ENCODE peak calls at places on chromosome 3, in seven cellular contexts. N is HCT116, X is A549, D is HepG2, K is HL-60, I is Panc1, Z is K562. L is an unnamed sample.

GRCh38 chr3:145807990-145808389 is 353.0 kb downstream of the PLOD2 start:
- DNase-seq in X (no peak), K (no peak), D (no peak), N (no peak), Z (no peak), I (no peak), L (peak; percentile 40)

GRCh38 chr3:111831840-111832239 is 27.2 kb upstream of the PHLDB2 start:
- DNase-seq in X (no peak), D (no peak), Z (no peak), I (no peak), N (no peak), K (no peak), L (no peak)

GRCh38 chr3:134694946-134695543 is 44.2 kb upstream of the KY start:
- DNase-seq in D (no peak), N (no peak), K (no peak), Z (no peak), X (no peak), I (no peak), L (no peak)

GRCh38 chr3:52024765-52025452 is 29.2 kb upstream of the RPL29 start:
- DNase-seq in K (no peak), I (no peak), N (no peak), X (no peak), Z (no peak), D (no peak), L (no peak)

GRCh38 chr3:161310649-161311423 is 60.5 kb downstream of the SPTSSB start:
- DNase-seq in N (no peak), Z (no peak), D (no peak), X (no peak), I (no peak), K (peak; percentile 7), L (no peak)

GRCh38 chr3:147419731-147420360 is 10.7 kb downstream of the ZIC1 start:
- DNase-seq in X (no peak), N (no peak), D (no peak), K (no peak), Z (no peak), I (no peak), L (no peak)

GRCh38 chr3:53250453-53250852 is 5.4 kb downstream of the TKT start:
- DNase-seq in I (no peak), N (no peak), K (no peak), D (no peak), X (no peak), Z (no peak), L (no peak)

GRCh38 chr3:141242722-141243092 is 11.1 kb downstream of the PXYLP1 start:
- DNase-seq in Z (no peak), X (no peak), D (no peak), K (no peak), I (no peak), N (no peak), L (no peak)

GRCh38 chr3:127694467-127695215 is 21.9 kb downstream of the ABTB1 start:
- DNase-seq in K (peak; percentile 67), I (no peak), N (peak; percentile 38), D (peak; percentile 57), Z (no peak), X (peak; percentile 60), L (peak; percentile 71)

GRCh38 chr3:163058190-163058854 is 1561.7 kb downstream of the OTOL1 start:
- DNase-seq in K (no peak), X (no peak), N (no peak), Z (no peak), D (no peak), I (no peak), L (no peak)

GRCh38 chr3:71926242-71926560 is 141.3 kb upstream of the PROK2 start:
- DNase-seq in K (no peak), D (peak; percentile 39), X (peak; percentile 17), I (no peak), Z (peak; percentile 12), N (peak; percentile 65), L (peak; percentile 95)

DNA sequence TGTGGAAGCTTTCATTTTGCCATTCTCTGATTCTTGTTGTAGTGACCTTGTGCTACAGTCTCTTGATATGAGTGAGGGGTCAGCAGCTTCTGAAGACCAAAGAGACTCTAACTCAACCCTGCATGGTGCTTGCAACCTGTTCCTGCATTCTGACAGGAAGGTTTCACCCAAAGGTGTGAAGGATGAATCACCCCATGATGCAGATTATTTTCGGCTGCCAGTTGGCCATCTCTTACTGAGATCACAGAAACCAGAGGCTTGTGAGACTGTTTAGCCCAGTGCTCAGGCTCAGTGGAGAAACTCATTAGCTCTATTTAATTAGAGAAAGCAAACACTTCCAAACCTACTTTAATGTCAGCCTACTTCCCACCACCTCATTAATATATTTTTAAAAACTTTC is 29.2 kb upstream of the TPRG1 start:
- DNase-seq in K (no peak), X (no peak), Z (no peak), D (no peak), I (no peak), N (no peak), L (no peak)
- TF ChIP-seq REST in K (no peak), X (no peak), Z (no peak), D (no peak), I (no peak), N (no peak), L (no peak)

DNA sequence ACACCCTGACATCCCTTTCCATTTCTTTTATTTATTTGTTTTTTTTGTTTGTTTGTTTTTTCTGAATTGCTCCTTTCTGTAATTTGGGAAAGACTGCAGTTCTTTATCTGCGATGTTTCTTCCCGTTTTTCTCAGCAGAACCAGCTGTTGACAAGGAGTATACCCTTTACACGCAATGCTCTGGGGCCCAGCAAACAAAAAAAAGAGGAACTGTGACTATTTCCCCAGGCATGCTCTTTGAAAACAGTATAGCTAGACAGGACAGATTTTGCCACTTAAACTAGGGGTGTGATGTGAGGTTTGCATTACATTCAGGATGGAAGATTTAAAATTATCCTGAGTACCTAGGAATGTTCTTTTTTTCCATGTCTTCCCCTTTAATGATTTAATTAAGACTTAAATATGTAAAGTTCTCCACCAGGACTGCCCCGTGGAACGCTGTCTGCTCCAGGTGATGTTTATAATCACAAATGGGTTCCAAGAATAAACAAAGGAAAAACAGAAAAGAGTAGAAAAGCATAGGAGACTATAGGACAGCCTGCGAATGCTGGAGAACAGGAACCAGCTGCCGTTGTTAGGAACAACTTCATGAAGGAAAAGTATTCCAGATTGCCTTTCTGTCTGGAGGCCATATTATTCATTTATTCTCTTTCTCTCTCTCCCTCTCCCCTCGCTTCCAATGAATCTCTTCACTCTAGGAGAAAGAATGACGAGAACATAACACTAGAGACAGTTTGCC is 43.3 kb downstream of the TGFBR2 start:
- DNase-seq in D (no peak), K (peak; percentile 91), I (no peak), X (no peak), N (no peak), Z (no peak), L (no peak)
- TF ChIP-seq REST in D (no peak), K (no peak), I (no peak), X (no peak), N (no peak), Z (no peak), L (no peak)

GRCh38 chr3:186969607-186970006 is 39.3 kb downstream of the ST6GAL1 start:
- DNase-seq in Z (no peak), N (no peak), I (no peak), K (no peak), X (no peak), D (no peak), L (no peak)

GRCh38 chr3:186966406-186966805 is 36.1 kb downstream of the ST6GAL1 start:
- DNase-seq in K (no peak), D (no peak), I (no peak), X (no peak), N (no peak), Z (no peak), L (no peak)

GRCh38 chr3:186964629-186965028 is 34.3 kb downstream of the ST6GAL1 start:
- DNase-seq in D (no peak), K (no peak), I (no peak), X (no peak), Z (no peak), N (no peak), L (peak; percentile 54)

GRCh38 chr3:186965141-186965879 is 35.0 kb downstream of the ST6GAL1 start:
- DNase-seq in Z (no peak), N (no peak), D (no peak), I (no peak), X (no peak), K (no peak), L (peak; percentile 64)

GRCh38 chr3:186967686-186968085 is 37.4 kb downstream of the ST6GAL1 start:
- DNase-seq in X (no peak), D (no peak), K (peak; percentile 36), N (no peak), Z (no peak), I (no peak), L (no peak)
- TF ChIP-seq REST in X (no peak), D (no peak), K (no peak), N (no peak), Z (no peak), I (no peak), L (no peak)

DNA sequence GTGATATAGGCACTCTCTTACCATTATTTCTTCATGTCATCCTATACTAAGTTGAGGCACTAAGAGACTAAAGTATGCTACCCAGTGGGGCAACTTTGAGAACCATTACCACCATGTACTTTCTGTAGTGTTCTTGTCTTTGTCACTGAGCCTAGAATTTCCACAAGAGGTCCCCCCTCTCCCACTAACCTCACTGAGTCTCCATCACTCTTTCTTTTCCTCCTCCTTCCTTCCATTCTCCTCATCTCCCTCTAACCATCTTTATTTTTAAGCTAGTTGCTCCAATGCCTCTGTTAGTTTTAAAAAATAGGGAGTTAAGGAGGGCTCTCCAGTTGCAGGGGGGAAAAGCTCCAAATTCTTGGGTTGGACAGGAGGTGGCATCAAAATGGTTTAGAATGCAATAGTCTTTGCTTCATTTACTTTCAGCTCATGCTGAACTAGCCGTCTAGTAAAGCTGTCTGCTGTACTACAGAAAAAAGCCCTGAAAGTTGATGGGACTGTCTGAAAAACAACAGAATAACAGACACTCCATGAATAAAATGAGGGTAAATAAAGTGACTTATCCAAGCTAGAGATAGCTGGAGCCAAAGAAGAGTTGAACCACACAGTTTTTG is 85.1 kb upstream of the MYRIP start:
- DNase-seq in I (no peak), D (no peak), K (no peak), N (no peak), Z (peak; percentile 15), X (no peak), L (peak; percentile 42)
- TF ChIP-seq REST in I (no peak), D (no peak), K (no peak), N (no peak), Z (no peak), X (no peak), L (no peak)

DNA sequence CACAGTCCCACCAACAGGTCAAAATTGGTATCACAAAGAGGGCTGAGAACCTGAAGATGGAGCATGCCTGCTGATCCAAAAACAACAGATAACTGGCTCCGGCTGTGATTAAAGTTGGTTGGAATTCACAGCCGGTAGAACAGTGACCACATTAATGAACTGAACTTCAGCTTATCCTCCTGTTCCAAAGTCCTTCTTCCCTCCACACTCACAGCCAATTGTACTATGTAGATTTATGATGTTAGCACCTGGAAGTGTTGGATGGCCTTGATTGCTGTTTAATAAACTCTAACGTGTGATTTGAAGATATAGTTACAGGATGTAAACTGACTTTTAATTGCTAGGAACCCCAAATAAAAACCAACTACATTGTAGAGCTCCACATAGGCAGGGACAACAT is 367.3 kb upstream of the FRG2C start:
- DNase-seq in I (no peak), Z (no peak), K (no peak), D (no peak), N (no peak), X (no peak), L (no peak)
- TF ChIP-seq REST in I (no peak), Z (no peak), K (no peak), D (no peak), N (no peak), X (no peak), L (no peak)

GRCh38 chr3:171770689-171771620 is 39.3 kb downstream of the PLD1 start:
- DNase-seq in N (no peak), Z (peak; percentile 72), K (peak; percentile 15), D (peak; percentile 68), X (peak; percentile 5), I (no peak), L (peak; percentile 83)
- TF ChIP-seq REST in N (no peak), Z (no peak), K (no peak), D (no peak), X (no peak), I (no peak), L (no peak)

GRCh38 chr3:37197810-37198371 is 23.5 kb upstream of the LRRFIP2 start:
- DNase-seq in X (no peak), N (peak; percentile 39), I (no peak), K (no peak), Z (no peak), D (no peak), L (no peak)
- TF ChIP-seq REST in X (no peak), N (no peak), I (no peak), K (no peak), Z (no peak), D (no peak), L (no peak)

L was measured in GM23338.